ENCODE peak calls at places on chromosome 6, in nine cellular contexts. S is lower lobe of right lung; R is left ventricle myocardium inferior; Q is activated CD4-positive, alpha-beta T cell treated with anti-CD3 and anti-CD28 coated beads for 48 hours; P is progenitor cell of endocrine pancreas; H is neural crest cell; M is psoas muscle; B is Kasumi-1; U is D341Med. T is an unnamed sample.

GRCh38 chr6:167712332-167713087 is 114.2 kb upstream of the AFDN start:
- DNase-seq in S (no peak), R (no peak), Q (no peak), P (no peak), H (no peak), M (no peak), B (no peak), U (no peak), T (no peak)

GRCh38 chr6:1088441-1089001 is 223.4 kb upstream of the FOXQ1 start:
- DNase-seq in S (no peak), R (no peak), Q (no peak), P (no peak), H (no peak), M (no peak), B (no peak), U (no peak), T (no peak)

GRCh38 chr6:22399693-22400092 is 102.9 kb upstream of the PRL start:
- DNase-seq in S (no peak), R (no peak), Q (no peak), P (no peak), H (no peak), M (no peak), B (no peak), U (no peak), T (no peak)

GRCh38 chr6:51473996-51474975 is 613.1 kb downstream of the PKHD1 start:
- DNase-seq in S (no peak), R (no peak), Q (no peak), P (no peak), H (no peak), M (no peak), B (no peak), U (no peak), T (no peak)

GRCh38 chr6:154453329-154453728 is 57.2 kb downstream of the CNKSR3 start:
- DNase-seq in S (no peak), R (no peak), Q (no peak), P (no peak), H (no peak), M (no peak), B (no peak), U (no peak), T (no peak)

GRCh38 chr6:86251106-86251505 is 608.4 kb upstream of the SYNCRIP start:
- DNase-seq in S (no peak), R (no peak), Q (no peak), P (no peak), H (no peak), M (no peak), B (no peak), U (no peak), T (no peak)

GRCh38 chr6:71349395-71349794 is 60.8 kb downstream of the OGFRL1 start:
- DNase-seq in S (no peak), R (no peak), Q (no peak), P (no peak), H (no peak), M (no peak), B (peak; percentile 69), U (no peak), T (no peak)

GRCh38 chr6:143596857-143597256 is 80.9 kb upstream of the PHACTR2 start:
- DNase-seq in S (no peak), R (peak; percentile 59), Q (no peak), P (no peak), H (no peak), M (peak; percentile 71), B (no peak), U (no peak), T (no peak)

GRCh38 chr6:122066200-122066599 is 333.3 kb upstream of the HSF2 start:
- DNase-seq in S (no peak), R (no peak), Q (no peak), P (no peak), H (no peak), M (no peak), B (no peak), U (no peak), T (no peak)

GRCh38 chr6:110619275-110619908 is 143.0 kb upstream of the SLC22A16 start:
- DNase-seq in S (no peak), R (no peak), Q (no peak), P (no peak), H (no peak), M (no peak), B (no peak), U (no peak), T (no peak)

GRCh38 chr6:167975449-167975848 is 22.0 kb upstream of the KIF25 start:
- DNase-seq in S (no peak), R (no peak), Q (no peak), P (no peak), H (no peak), M (no peak), B (no peak), U (no peak), T (no peak)

GRCh38 chr6:129194441-129195021 is 311.6 kb downstream of the LAMA2 start:
- DNase-seq in S (no peak), R (no peak), Q (no peak), P (no peak), H (no peak), M (no peak), B (no peak), U (no peak), T (no peak)

GRCh38 chr6:166751051-166751595 is 124.1 kb upstream of the RPS6KA2 start:
- DNase-seq in S (no peak), R (no peak), Q (no peak), P (no peak), H (no peak), M (no peak), B (peak; percentile 56), U (no peak), T (no peak)

GRCh38 chr6:116060572-116061283 is at the start of gene FRK:
- DNase-seq in S (no peak), R (no peak), Q (no peak), P (peak; percentile 28), H (no peak), M (no peak), B (no peak), U (no peak), T (no peak)

GRCh38 chr6:144335914-144336313 is 50.8 kb downstream of the UTRN start:
- DNase-seq in S (no peak), R (no peak), Q (no peak), P (no peak), H (no peak), M (no peak), B (no peak), U (no peak), T (no peak)

GRCh38 chr6:16948376-16948775 is 153.5 kb upstream of the STMND1 start:
- DNase-seq in S (no peak), R (no peak), Q (no peak), P (no peak), H (no peak), M (no peak), B (no peak), U (no peak), T (no peak)

GRCh38 chr6:90411292-90411781 is 114.7 kb upstream of the BACH2 start:
- DNase-seq in S (no peak), R (no peak), Q (peak; percentile 86), P (no peak), H (no peak), M (no peak), B (no peak), U (no peak), T (no peak)

GRCh38 chr6:169556238-169556637 is 145.6 kb downstream of the WDR27 start:
- DNase-seq in S (no peak), R (no peak), Q (no peak), P (no peak), H (no peak), M (no peak), B (no peak), U (no peak), T (no peak)

GRCh38 chr6:133587396-133587795 is 301.5 kb upstream of the TCF21 start:
- DNase-seq in S (no peak), R (no peak), Q (no peak), P (no peak), H (no peak), M (no peak), B (no peak), U (no peak), T (no peak)

GRCh38 chr6:167140589-167141474 is 16.9 kb downstream of the GPR31 start:
- DNase-seq in S (no peak), R (no peak), Q (no peak), P (no peak), H (no peak), M (no peak), B (no peak), U (no peak), T (no peak)

GRCh38 chr6:2900821-2901644 is 2.1 kb downstream of the SERPINB9 start:
- DNase-seq in S (no peak), R (no peak), Q (no peak), P (no peak), H (no peak), M (no peak), B (no peak), U (no peak), T (peak; percentile 65)

GRCh38 chr6:7051780-7052440 is 55.9 kb upstream of the RREB1 start:
- DNase-seq in S (peak; percentile 80), R (peak; percentile 55), Q (peak; percentile 58), P (peak; percentile 55), H (peak; percentile 25), M (peak; percentile 81), B (peak; percentile 63), U (peak; percentile 78), T (peak; percentile 87)

GRCh38 chr6:24431045-24431451 is 28.3 kb downstream of the MRS2 start:
- DNase-seq in S (no peak), R (no peak), Q (peak; percentile 36), P (no peak), H (peak; percentile 12), M (no peak), B (peak; percentile 53), U (peak; percentile 61), T (no peak)

GRCh38 chr6:86682297-86682696 is 255.0 kb upstream of the HTR1E start:
- DNase-seq in S (no peak), R (no peak), Q (no peak), P (no peak), H (no peak), M (no peak), B (no peak), U (no peak), T (no peak)